ENCODE peak calls at places on chromosomes 6 and 20, in seven cellular contexts. Z is cardiac fibroblast; W is stomach; R is A172; I is naive B cell; G is COLO829; E is CD8-positive, alpha-beta T cell. B is an unnamed sample.

GRCh38 chr6:142913511-142914047 is 31.4 kb downstream of the HIVEP2 start:
- DNase-seq in Z (no peak), W (no peak), R (no peak), I (peak), G (no peak), E (peak), B (no peak)

GRCh38 chr6:35786810-35787209 is 6.0 kb downstream of the CLPSL1 start:
- DNase-seq in Z (no peak), W (no peak), R (no peak), I (no peak), G (no peak), E (no peak), B (no peak)

GRCh38 chr6:15137086-15137485 is 108.8 kb upstream of the JARID2 start:
- DNase-seq in Z (no peak), W (no peak), R (no peak), I (no peak), G (no peak), E (no peak), B (no peak)

GRCh38 chr20:42567409-42567808 is 622.3 kb downstream of the PTPRT start:
- DNase-seq in Z (no peak), W (no peak), R (no peak), I (no peak), G (no peak), E (no peak), B (peak)

GRCh38 chr6:167750956-167751358 is 75.8 kb upstream of the AFDN start:
- DNase-seq in Z (no peak), W (peak), R (no peak), I (no peak), G (no peak), E (no peak), B (no peak)

GRCh38 chr6:96469312-96469711 is 52.3 kb upstream of the UFL1 start:
- DNase-seq in Z (no peak), W (no peak), R (no peak), I (no peak), G (no peak), E (no peak), B (no peak)

GRCh38 chr6:19841181-19841580 is 4.0 kb downstream of the ID4 start:
- DNase-seq in Z (no peak), W (no peak), R (no peak), I (no peak), G (peak), E (no peak), B (no peak)

GRCh38 chr6:49906511-49906910 is 40.2 kb upstream of the CRISP1 start:
- DNase-seq in Z (no peak), W (no peak), R (no peak), I (no peak), G (no peak), E (no peak), B (no peak)

GRCh38 chr6:122285292-122285913 is 114.0 kb upstream of the HSF2 start:
- DNase-seq in Z (no peak), W (no peak), R (no peak), I (no peak), G (no peak), E (no peak), B (no peak)

GRCh38 chr6:137651591-137652335 is 157.6 kb upstream of the OLIG3 start:
- DNase-seq in Z (no peak), W (no peak), R (no peak), I (no peak), G (no peak), E (no peak), B (no peak)